ENCODE peak calls at places on chromosome 11, in ten cellular contexts. O is spleen, I is ovary, H is A673, Z is upper lobe of right lung, A is tibial artery, N is endodermal cell, K is A549, Y is hepatocyte, U is cardiac muscle cell. J is an unnamed sample.

GRCh38 chr11:9973921-9974320 is 310.0 kb downstream of the SWAP70 start:
- DNase-seq in A (no peak), H (no peak), U (no peak), K (no peak), O (no peak), Y (no peak), Z (no peak), I (no peak), N (no peak), J (no peak)

GRCh38 chr11:32109138-32109537 is 18.3 kb downstream of the RCN1 start:
- DNase-seq in N (no peak), K (no peak), U (no peak), H (no peak), Y (no peak), Z (no peak), A (no peak), O (no peak), I (no peak), J (no peak)

GRCh38 chr11:45543808-45544422 is 121.5 kb downstream of the CHST1 start:
- DNase-seq in U (peak; percentile 71), A (no peak), K (no peak), N (peak; percentile 88), H (peak; percentile 63), I (no peak), Z (no peak), O (no peak), Y (peak; percentile 55), J (no peak)

GRCh38 chr11:3855808-3856491 is 486 bp downstream of the STIM1 start:
- DNase-seq in I (peak; percentile 62), O (peak; percentile 95), H (no peak), N (peak; percentile 82), A (peak; percentile 77), Y (peak; percentile 51), Z (peak; percentile 87), K (peak; percentile 49), U (peak; percentile 51), J (no peak)

GRCh38 chr11:102830328-102830727 is 13.1 kb downstream of the MMP3 start:
- DNase-seq in U (no peak), Y (no peak), O (no peak), I (no peak), K (no peak), N (no peak), H (no peak), A (no peak), Z (no peak), J (no peak)

GRCh38 chr11:10395196-10395897 is 59.7 kb upstream of the AMPD3 start:
- DNase-seq in N (no peak), Y (no peak), A (no peak), O (no peak), Z (no peak), I (no peak), H (no peak), K (no peak), U (no peak), J (peak; percentile 64)

GRCh38 chr11:66692871-66693331 is 15.2 kb upstream of the RBM4B start:
- DNase-seq in H (no peak), K (no peak), Y (no peak), Z (peak; percentile 58), N (no peak), A (no peak), O (no peak), I (no peak), U (no peak), J (no peak)

GRCh38 chr11:36150986-36151385 is 138.2 kb downstream of the COMMD9 start:
- DNase-seq in O (no peak), Z (no peak), A (no peak), K (no peak), Y (no peak), N (no peak), I (no peak), U (no peak), H (no peak), J (no peak)

GRCh38 chr11:119525855-119526196 is 102.9 kb upstream of the THY1 start:
- DNase-seq in H (no peak), Z (no peak), I (no peak), K (no peak), O (peak; percentile 25), N (no peak), Y (no peak), A (no peak), U (no peak), J (no peak)

GRCh38 chr11:65384301-65384889 is 1.9 kb upstream of the SLC25A45 start:
- DNase-seq in I (no peak), Y (no peak), N (peak; percentile 35), K (no peak), A (no peak), U (peak; percentile 60), H (peak; percentile 56), Z (no peak), O (no peak), J (no peak)

GRCh38 chr11:18727499-18728236 is 1.7 kb upstream of the IGSF22 start:
- DNase-seq in O (no peak), U (peak; percentile 65), I (peak; percentile 54), Y (peak; percentile 61), Z (no peak), K (peak; percentile 67), H (peak; percentile 52), N (peak; percentile 93), A (no peak), J (no peak)

DNA sequence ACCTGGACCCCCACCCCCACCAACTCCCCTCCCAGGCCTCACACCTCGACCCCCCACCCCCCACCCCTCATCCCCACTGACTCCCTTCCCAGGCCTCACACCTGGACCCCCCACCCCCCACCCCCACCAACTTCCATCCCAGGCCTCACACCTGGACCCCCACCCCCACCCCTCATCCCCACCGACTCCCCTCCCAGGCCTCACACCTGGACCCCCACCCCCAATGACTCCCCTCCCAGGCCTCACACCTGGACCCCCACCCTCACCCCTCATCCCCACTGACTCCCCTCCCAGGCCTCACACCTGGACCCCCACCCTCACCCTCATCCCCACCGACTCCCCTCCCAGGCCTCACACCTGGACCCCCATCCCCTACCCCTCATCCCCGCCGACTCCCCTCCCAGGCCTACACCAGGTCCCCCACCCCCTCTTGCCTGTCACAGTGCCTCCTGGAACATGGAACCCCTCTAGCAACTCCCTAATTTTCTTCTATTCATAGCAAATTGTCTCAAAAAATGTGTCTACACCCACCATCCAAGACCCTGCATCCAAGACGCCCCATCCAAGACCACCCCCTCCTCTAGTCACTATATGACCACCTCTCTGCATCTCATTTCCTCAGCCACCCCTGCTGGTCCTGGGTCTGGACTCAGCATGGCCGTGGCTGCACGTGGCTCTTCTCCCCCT is 36.9 kb upstream of the BRSK2 start:
- DNase-seq in I (no peak), U (no peak), A (no peak), Z (peak; percentile 8), H (no peak), Y (no peak), K (no peak), O (peak; percentile 17), N (peak; percentile 80), J (no peak)
- TF ChIP-seq CTCF in I (no peak), U (no peak), A (no peak), Z (no peak), H (no peak), Y (no peak), K (no peak), O (no peak), N (no peak), J (no peak)

GRCh38 chr11:19738124-19738523 is 25.5 kb downstream of the NAV2 start:
- DNase-seq in Y (no peak), N (no peak), A (no peak), O (no peak), I (no peak), K (no peak), H (no peak), U (no peak), Z (no peak), J (no peak)

GRCh38 chr11:19737575-19737974 is 24.9 kb downstream of the NAV2 start:
- DNase-seq in Z (no peak), N (no peak), K (no peak), U (no peak), H (no peak), A (no peak), O (no peak), I (no peak), Y (no peak), J (no peak)

GRCh38 chr11:19734171-19734570 is 21.5 kb downstream of the NAV2 start:
- DNase-seq in Z (no peak), O (no peak), H (no peak), K (no peak), A (no peak), I (no peak), U (no peak), Y (no peak), N (no peak), J (no peak)

GRCh38 chr11:19736831-19737230 is 24.2 kb downstream of the NAV2 start:
- DNase-seq in I (no peak), H (no peak), Y (no peak), Z (no peak), A (no peak), O (no peak), K (no peak), U (no peak), N (no peak), J (no peak)

GRCh38 chr11:19735512-19735911 is 22.9 kb downstream of the NAV2 start:
- DNase-seq in Y (no peak), I (no peak), K (no peak), Z (no peak), A (no peak), H (no peak), U (no peak), N (no peak), O (no peak), J (no peak)
- TF ChIP-seq CTCF in Y (peak; percentile 13), I (no peak), K (no peak), Z (no peak), A (peak; percentile 44), H (no peak), U (peak; percentile 23), N (no peak), O (no peak), J (peak; percentile 42)

DNA sequence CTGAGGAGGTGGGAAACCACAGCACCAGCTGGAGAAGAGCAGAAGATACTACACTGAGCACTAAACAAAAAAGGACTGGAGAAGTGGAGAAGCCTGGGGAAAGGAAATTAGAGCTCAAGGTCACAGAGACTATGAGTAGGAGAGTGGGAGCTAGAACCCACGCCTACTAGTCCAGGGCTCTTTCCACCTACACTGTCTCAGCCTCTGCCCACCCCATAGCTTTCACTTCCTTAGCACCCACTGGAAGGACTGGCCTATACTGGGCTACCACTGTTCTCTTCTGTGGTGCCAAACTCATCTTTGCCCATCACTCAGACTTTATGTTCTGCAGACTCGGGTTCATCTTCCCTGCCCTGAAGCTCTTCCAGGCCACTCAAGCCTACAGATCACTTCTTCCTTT is 94.3 kb upstream of the PHOX2A start:
- DNase-seq in N (no peak), O (no peak), K (no peak), Y (no peak), A (no peak), H (no peak), U (no peak), Z (no peak), I (no peak), J (no peak)
- TF ChIP-seq CTCF in N (no peak), O (no peak), K (no peak), Y (no peak), A (no peak), H (no peak), U (no peak), Z (no peak), I (no peak), J (no peak)

DNA sequence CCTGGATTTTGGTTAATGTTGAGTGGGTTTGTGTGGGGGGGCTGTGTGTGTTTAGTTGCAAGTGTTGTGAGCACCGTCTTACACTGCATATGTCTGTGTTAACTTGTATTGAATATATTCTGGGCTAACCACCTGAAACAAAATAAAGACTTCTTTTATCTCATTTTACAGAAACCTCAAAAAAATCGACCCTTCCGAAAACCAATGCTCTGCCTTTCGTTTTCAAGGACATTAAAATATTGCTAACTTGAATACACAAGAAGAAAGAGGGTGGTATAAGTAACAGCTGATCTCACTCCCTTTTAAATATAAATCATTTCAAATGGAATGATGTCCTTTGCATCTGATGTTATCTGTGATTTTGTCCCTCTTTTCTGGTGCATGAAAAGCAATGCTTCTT is 192.3 kb upstream of the BLID start:
- DNase-seq in U (no peak), N (no peak), K (no peak), O (no peak), Z (no peak), Y (no peak), H (no peak), A (no peak), I (no peak), J (no peak)
- TF ChIP-seq CTCF in U (no peak), N (no peak), K (no peak), O (no peak), Z (no peak), Y (no peak), H (no peak), A (no peak), I (no peak), J (no peak)